ENCODE peak calls at places on chromosomes 5 and 9, in nine cellular contexts. G, F, Y, D, T, C, E, M and J are unnamed samples.

GRCh38 chr5:150771034-150771795 is 7.3 kb upstream of the SMIM3 start:
- DNase-seq in Y (no peak), C (no peak), E (no peak), M (no peak), G (no peak), D (no peak), T (no peak), F (no peak), J (no peak)

GRCh38 chr9:110064721-110065252 is 143.2 kb downstream of the C9orf152 start:
- DNase-seq in M (no peak), D (no peak), C (no peak), Y (no peak), F (no peak), G (no peak), E (no peak), T (no peak), J (no peak)

GRCh38 chr5:118468085-118468484 is 520.3 kb downstream of the DTWD2 start:
- DNase-seq in T (no peak), G (no peak), F (no peak), M (no peak), Y (no peak), D (no peak), C (no peak), E (no peak), J (no peak)

GRCh38 chr5:132495672-132496630 is 5.4 kb upstream of the IRF1 start:
- DNase-seq in Y (peak), E (peak), M (peak), C (peak), T (peak), D (peak), G (peak), F (peak), J (peak)

GRCh38 chr9:86614871-86615849 is 260.9 kb upstream of the TUT7 start:
- DNase-seq in G (peak), C (no peak), D (peak), M (peak), F (no peak), E (no peak), Y (peak), T (no peak), J (no peak)

GRCh38 chr5:126166368-126166767 is 256.8 kb upstream of the GRAMD2B start:
- DNase-seq in D (no peak), M (no peak), T (no peak), F (no peak), G (no peak), E (no peak), C (no peak), Y (no peak), J (no peak)

GRCh38 chr5:353599-354580 is 32.4 kb downstream of the AHRR start:
- DNase-seq in C (no peak), G (no peak), M (peak), D (no peak), Y (no peak), E (no peak), F (no peak), T (no peak), J (no peak)

GRCh38 chr9:131180454-131180853 is 55.1 kb downstream of the NUP214 start:
- DNase-seq in F (no peak), M (peak), C (peak), E (no peak), G (no peak), T (no peak), D (no peak), Y (peak), J (no peak)

GRCh38 chr5:125227333-125228075 is 481.1 kb upstream of the ZNF608 start:
- DNase-seq in T (no peak), G (no peak), D (peak), M (peak), C (peak), Y (peak), E (peak), F (no peak), J (peak)

GRCh38 chr5:3157214-3157613 is 405.7 kb upstream of the IRX2 start:
- DNase-seq in T (no peak), C (no peak), G (no peak), E (no peak), D (no peak), F (no peak), M (no peak), Y (no peak), J (no peak)

GRCh38 chr5:1402611-1403255 is 42.5 kb downstream of the SLC6A3 start:
- DNase-seq in E (no peak), F (no peak), D (no peak), M (no peak), Y (no peak), C (no peak), T (peak), G (no peak), J (no peak)

GRCh38 chr9:114450833-114451706 is 54.2 kb downstream of the WHRN start:
- DNase-seq in M (no peak), Y (no peak), G (no peak), T (no peak), E (no peak), C (no peak), F (no peak), D (no peak), J (no peak)

GRCh38 chr5:66206465-66206864 is 62.4 kb downstream of the SREK1 start:
- DNase-seq in E (no peak), G (no peak), Y (no peak), M (no peak), T (no peak), D (no peak), C (no peak), F (no peak), J (no peak)

GRCh38 chr5:45274241-45274640 is 421.9 kb downstream of the HCN1 start:
- DNase-seq in D (no peak), Y (no peak), E (peak), C (no peak), F (no peak), T (no peak), G (no peak), M (peak), J (no peak)

GRCh38 chr5:35656721-35657120 is 39.1 kb downstream of the SPEF2 start:
- DNase-seq in M (no peak), F (no peak), D (no peak), C (no peak), Y (peak), E (no peak), G (no peak), T (no peak), J (no peak)

GRCh38 chr9:121692606-121693505 is 41.4 kb downstream of the DAB2IP start:
- DNase-seq in M (peak), F (peak), T (no peak), C (no peak), D (no peak), G (peak), E (no peak), Y (no peak), J (no peak)

GRCh38 chr9:14347408-14348224 is 33.7 kb upstream of the NFIB start:
- DNase-seq in G (no peak), C (peak), D (peak), F (no peak), T (no peak), Y (peak), E (peak), M (no peak), J (peak)

GRCh38 chr9:10026585-10026984 is 586.2 kb downstream of the PTPRD start:
- DNase-seq in D (no peak), T (no peak), C (no peak), G (no peak), Y (no peak), F (no peak), E (no peak), M (no peak), J (no peak)

GRCh38 chr5:19608434-19608833 is 379.6 kb downstream of the CDH18 start:
- DNase-seq in F (no peak), Y (peak), T (no peak), D (no peak), E (no peak), G (no peak), C (peak), M (no peak), J (no peak)

GRCh38 chr9:101968392-101968791 is 229.9 kb upstream of the GRIN3A start:
- DNase-seq in G (no peak), C (no peak), F (no peak), Y (no peak), M (no peak), T (no peak), E (no peak), D (no peak), J (no peak)

GRCh38 chr5:172920995-172921394 is 38.2 kb upstream of the RPL26L1 start:
- DNase-seq in C (no peak), M (no peak), D (no peak), G (no peak), F (no peak), T (no peak), E (no peak), Y (no peak), J (no peak)

GRCh38 chr9:123365287-123365880 is 9.4 kb downstream of the CRB2 start:
- DNase-seq in T (no peak), C (no peak), Y (no peak), E (no peak), M (no peak), G (no peak), D (no peak), F (no peak), J (no peak)

GRCh38 chr9:74334308-74334707 is 162.8 kb upstream of the RORB start:
- DNase-seq in T (no peak), C (no peak), Y (no peak), E (no peak), M (no peak), F (no peak), G (no peak), D (no peak), J (no peak)

GRCh38 chr9:126631254-126631653 is 17.5 kb downstream of the LMX1B start:
- DNase-seq in D (no peak), E (no peak), M (no peak), Y (peak), F (no peak), G (no peak), T (no peak), C (no peak), J (no peak)

GRCh38 chr5:172773481-172774469 is 2.8 kb upstream of the DUSP1 start:
- DNase-seq in G (no peak), D (no peak), Y (peak), M (peak), F (no peak), C (peak), E (no peak), T (no peak), J (no peak)

GRCh38 chr5:170424629-170425028 is 35.5 kb upstream of the KCNMB1 start:
- DNase-seq in G (no peak), T (no peak), C (no peak), Y (no peak), F (no peak), M (no peak), D (no peak), E (no peak), J (no peak)
- TF ChIP-seq CTCF in G (no peak), T (no peak), C (no peak), Y (no peak), F (no peak), M (no peak), D (no peak), E (no peak), J (no peak)

GRCh38 chr5:17185776-17186175 is 31.7 kb upstream of the BASP1 start:
- DNase-seq in T (no peak), F (no peak), M (no peak), Y (peak), C (peak), G (no peak), E (no peak), D (no peak), J (peak)
- TF ChIP-seq CTCF in T (no peak), F (no peak), M (no peak), Y (peak), C (peak), G (no peak), E (no peak), D (no peak), J (no peak)

GRCh38 chr9:128260340-128260739 is 15.5 kb downstream of the GOLGA2 start:
- DNase-seq in C (no peak), D (no peak), Y (no peak), E (no peak), F (no peak), T (no peak), G (no peak), M (no peak), J (no peak)

GRCh38 chr9:128258326-128258725 is 17.5 kb downstream of the GOLGA2 start:
- DNase-seq in F (no peak), M (no peak), E (no peak), D (no peak), T (no peak), G (no peak), C (no peak), Y (no peak), J (no peak)

GRCh38 chr9:128257086-128257825 is 18.6 kb downstream of the GOLGA2 start:
- DNase-seq in D (no peak), Y (no peak), C (no peak), F (no peak), E (no peak), M (no peak), T (no peak), G (no peak), J (no peak)

GRCh38 chr9:128257907-128258306 is 17.9 kb downstream of the GOLGA2 start:
- DNase-seq in C (no peak), D (no peak), M (no peak), G (no peak), E (no peak), Y (no peak), F (no peak), T (no peak), J (no peak)

DNA sequence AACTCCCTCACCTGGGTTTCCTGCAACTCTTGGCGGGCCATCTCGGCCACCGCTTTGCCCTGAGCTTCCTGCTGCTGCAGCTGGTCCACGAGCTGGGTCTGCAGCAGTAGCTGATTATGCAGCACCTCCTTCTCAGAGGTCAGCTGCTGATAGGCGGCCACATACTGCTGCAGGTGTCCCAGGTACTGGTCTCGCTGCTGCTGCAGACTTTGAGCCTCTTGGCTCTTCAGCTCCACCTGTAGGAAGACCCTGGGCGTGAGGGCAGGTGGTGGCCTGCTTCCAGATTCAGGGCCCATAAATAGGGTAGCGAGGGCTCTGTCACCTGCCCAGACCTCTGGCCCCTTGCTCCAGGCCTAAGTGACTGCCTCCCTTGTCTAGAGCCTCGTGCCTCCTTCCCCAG is 16.7 kb downstream of the GOLGA2 start:
- DNase-seq in E (no peak), T (no peak), D (no peak), F (no peak), G (no peak), C (no peak), Y (no peak), M (no peak), J (no peak)
- TF ChIP-seq CTCF in E (no peak), T (no peak), D (no peak), F (no peak), G (no peak), C (peak), Y (no peak), M (no peak), J (no peak)

DNA sequence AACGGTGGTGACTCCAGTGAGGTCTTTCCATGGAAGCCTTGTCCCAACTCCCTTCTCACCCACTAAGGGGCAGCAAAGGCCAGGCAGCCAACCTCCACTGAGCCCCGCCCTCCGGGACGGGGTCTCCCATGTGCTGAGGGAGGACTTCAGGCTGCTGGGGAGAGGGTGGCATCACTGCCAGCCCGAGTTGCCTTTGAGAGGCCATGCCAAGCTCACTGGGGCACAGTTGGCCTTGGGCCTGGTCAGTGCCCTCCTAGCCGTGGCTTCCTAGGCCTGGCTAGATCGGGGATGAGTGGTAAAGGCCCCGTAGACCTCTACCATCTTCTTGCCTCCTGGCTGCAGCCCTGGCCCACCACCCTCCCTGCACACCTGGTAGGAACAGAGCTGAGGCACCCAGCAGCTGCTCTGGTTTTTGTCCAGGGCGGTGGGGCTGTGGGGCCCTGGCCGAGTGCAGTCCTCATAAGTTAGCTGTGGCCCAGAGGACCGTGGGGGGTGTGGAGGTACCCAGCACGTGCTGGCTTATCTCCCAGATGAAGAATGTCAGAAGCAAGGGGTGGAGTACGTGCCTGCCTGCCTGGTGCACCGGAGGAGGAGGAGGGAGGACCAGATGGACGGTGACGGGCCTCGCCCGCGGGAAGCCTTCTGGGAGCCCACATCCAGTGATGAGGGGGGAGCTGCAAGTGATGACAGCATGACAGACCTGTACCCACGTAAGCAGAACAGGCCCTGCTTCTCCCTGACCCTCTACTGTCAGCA is 3.2 kb downstream of the SURF2 start:
- DNase-seq in C (no peak), E (no peak), G (no peak), Y (no peak), D (peak), F (no peak), M (peak), T (peak), J (no peak)
- TF ChIP-seq CTCF in C (peak), E (no peak), G (peak), Y (peak), D (no peak), F (peak), M (peak), T (no peak), J (no peak)

DNA sequence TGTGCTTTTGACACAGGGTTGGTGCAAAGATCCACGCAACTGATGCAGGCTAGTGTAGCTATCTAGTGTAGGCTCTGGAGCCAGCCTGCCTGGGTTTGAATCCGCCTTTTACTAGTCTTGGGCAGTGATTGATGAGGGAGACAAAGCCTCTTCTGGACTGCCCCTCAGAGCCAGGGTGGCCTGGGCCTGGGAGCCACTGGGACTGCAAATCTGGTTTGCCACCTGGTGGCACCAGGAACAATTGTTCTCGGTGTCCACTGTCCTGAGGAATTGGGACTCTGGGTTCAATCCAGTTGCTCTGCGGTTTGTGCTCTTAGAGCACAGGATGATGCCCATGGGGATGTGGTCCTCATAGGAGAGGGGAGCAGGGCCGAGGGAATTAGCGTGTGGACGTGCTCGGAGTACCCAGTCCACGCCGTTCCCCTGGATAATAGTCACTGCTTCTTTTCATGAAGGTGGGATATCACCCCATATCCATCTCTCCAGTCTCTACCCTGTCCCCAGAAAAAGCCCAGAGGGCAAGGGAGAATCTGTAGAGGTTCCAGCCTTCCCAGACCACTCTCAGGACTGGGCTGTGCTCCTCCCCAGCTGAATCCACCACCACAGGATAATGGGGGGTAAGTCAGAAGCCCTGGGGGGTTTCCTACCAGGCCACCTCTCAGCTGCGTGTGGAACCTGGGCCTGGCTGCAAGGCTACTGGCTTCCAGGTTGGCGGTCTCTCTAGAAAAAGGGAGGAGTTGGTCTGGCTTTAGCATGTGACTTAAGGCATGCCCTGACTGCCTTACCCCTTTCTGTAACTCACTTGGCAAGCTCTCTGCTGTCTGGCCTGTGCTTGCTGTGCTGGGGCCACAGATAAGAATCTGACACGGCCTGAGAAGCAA is 1.9 kb downstream of the B4GALT7 start:
- DNase-seq in G (no peak), M (no peak), E (no peak), D (no peak), F (no peak), Y (no peak), C (no peak), T (no peak), J (no peak)
- TF ChIP-seq CTCF in G (no peak), M (no peak), E (no peak), D (no peak), F (no peak), Y (no peak), C (no peak), T (no peak), J (no peak)

GRCh38 chr5:77281969-77282336 is 71.5 kb downstream of the PDE8B start:
- DNase-seq in C (no peak), E (no peak), T (no peak), F (no peak), M (no peak), Y (no peak), D (no peak), G (no peak), J (no peak)

GRCh38 chr5:77277764-77278163 is 67.3 kb downstream of the PDE8B start:
- DNase-seq in E (no peak), M (no peak), Y (no peak), F (no peak), T (no peak), C (no peak), D (no peak), G (no peak), J (no peak)

GRCh38 chr5:77285442-77285841 is 75.0 kb downstream of the PDE8B start:
- DNase-seq in G (no peak), M (no peak), C (no peak), F (no peak), E (no peak), T (no peak), D (no peak), Y (no peak), J (no peak)

GRCh38 chr5:77280036-77280435 is 69.6 kb downstream of the PDE8B start:
- DNase-seq in Y (no peak), D (no peak), T (no peak), G (no peak), F (no peak), E (no peak), M (no peak), C (no peak), J (no peak)

DNA sequence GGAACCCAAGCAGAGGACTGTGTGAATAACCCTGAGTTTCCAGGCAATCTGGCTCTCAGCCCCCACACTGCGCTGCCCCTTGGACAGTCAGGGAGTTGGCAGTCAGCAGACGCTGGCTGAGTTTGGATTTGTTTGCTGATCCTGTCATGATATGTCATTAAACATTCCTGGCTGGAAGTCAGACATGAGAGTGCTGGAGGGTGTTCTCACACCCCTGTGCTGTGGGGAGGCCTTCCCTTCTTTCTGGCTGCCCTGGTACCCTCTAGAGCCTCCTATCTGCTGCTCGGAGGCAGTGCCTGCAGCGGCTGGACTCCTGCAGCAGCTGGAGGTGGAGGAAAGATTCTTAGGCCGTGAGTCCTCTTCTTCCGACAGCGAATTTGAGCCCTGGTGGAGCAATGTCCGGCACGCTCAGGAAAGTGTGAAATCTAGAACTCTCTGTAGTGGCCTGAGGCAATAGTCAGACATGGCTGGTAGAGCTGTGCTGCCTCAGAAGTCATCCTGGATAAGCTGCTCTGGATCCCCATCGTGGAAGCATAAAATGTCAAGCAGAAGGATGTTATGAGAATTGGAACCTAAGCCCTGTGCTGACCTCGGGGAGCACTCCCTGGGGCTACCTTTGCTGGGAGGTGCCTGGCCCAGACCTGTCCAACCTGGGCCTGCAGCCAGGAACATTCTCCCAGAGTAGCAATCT is 72.0 kb downstream of the PDE8B start:
- DNase-seq in T (no peak), G (no peak), D (no peak), M (peak), Y (peak), F (no peak), C (peak), E (no peak), J (no peak)
- TF ChIP-seq CTCF in T (no peak), G (no peak), D (no peak), M (peak), Y (peak), F (peak), C (peak), E (no peak), J (no peak)

GRCh38 chr5:139492700-139493192 is 10.2 kb upstream of the STING1 start:
- DNase-seq in T (no peak), D (no peak), C (no peak), F (no peak), G (peak), E (no peak), M (no peak), Y (peak), J (no peak)
- TF ChIP-seq CTCF in T (no peak), D (no peak), C (no peak), F (no peak), G (no peak), E (no peak), M (no peak), Y (no peak), J (no peak)